ENCODE peak calls at places on chromosomes 16 and 17, in eight cellular contexts. One of them, this sample, is unnamed.

GRCh38 chr16:12046651-12047050 is 70.1 kb downstream of the SNX29 start:
- DNase-seq in GM23248: no peak
- DNase-seq in GM23338: no peak
- DNase-seq in HCT116: no peak
- DNase-seq in SK-N-SH: no peak
- DNase-seq in MM.1S: no peak
- DNase-seq in OCI-LY7: no peak
- DNase-seq in PC-3: no peak
- DNase-seq in this sample: no peak

GRCh38 chr16:78992001-78992400 is 608.5 kb downstream of the MAF start:
- DNase-seq in GM23248: no peak
- DNase-seq in GM23338: no peak
- DNase-seq in HCT116: no peak
- DNase-seq in SK-N-SH: no peak
- DNase-seq in MM.1S: no peak
- DNase-seq in OCI-LY7: no peak
- DNase-seq in PC-3: no peak
- DNase-seq in this sample: no peak

GRCh38 chr16:12317121-12317810 is 340.7 kb downstream of the SNX29 start:
- DNase-seq in GM23248: no peak
- DNase-seq in GM23338: no peak
- DNase-seq in HCT116: no peak
- DNase-seq in SK-N-SH: no peak
- DNase-seq in MM.1S: no peak
- DNase-seq in OCI-LY7: peak; percentile 88
- DNase-seq in PC-3: no peak
- DNase-seq in this sample: no peak

GRCh38 chr16:70158261-70158939 is 15.2 kb upstream of the CLEC18C start:
- DNase-seq in GM23248: no peak
- DNase-seq in GM23338: peak; percentile 37
- DNase-seq in HCT116: no peak
- DNase-seq in SK-N-SH: peak; percentile 12
- DNase-seq in MM.1S: no peak
- DNase-seq in OCI-LY7: no peak
- DNase-seq in PC-3: peak; percentile 12
- DNase-seq in this sample: peak; percentile 10

GRCh38 chr17:80724723-80725388 is 180.2 kb downstream of the RPTOR start:
- DNase-seq in GM23248: peak; percentile 86
- DNase-seq in GM23338: no peak
- DNase-seq in HCT116: peak; percentile 2
- DNase-seq in SK-N-SH: peak; percentile 68
- DNase-seq in MM.1S: no peak
- DNase-seq in OCI-LY7: no peak
- DNase-seq in PC-3: peak; percentile 66
- DNase-seq in this sample: peak; percentile 45

GRCh38 chr16:28898266-28898665 is 20.0 kb downstream of the ATP2A1 start:
- DNase-seq in GM23248: no peak
- DNase-seq in GM23338: no peak
- DNase-seq in HCT116: no peak
- DNase-seq in SK-N-SH: no peak
- DNase-seq in MM.1S: no peak
- DNase-seq in OCI-LY7: no peak
- DNase-seq in PC-3: no peak
- DNase-seq in this sample: no peak

GRCh38 chr16:12340151-12340733 is 363.7 kb downstream of the SNX29 start:
- DNase-seq in GM23248: peak; percentile 85
- DNase-seq in GM23338: peak; percentile 85
- DNase-seq in HCT116: peak; percentile 55
- DNase-seq in SK-N-SH: no peak
- DNase-seq in MM.1S: peak; percentile 24
- DNase-seq in OCI-LY7: peak; percentile 67
- DNase-seq in PC-3: peak; percentile 60
- DNase-seq in this sample: peak; percentile 69

GRCh38 chr16:68752602-68753001 is 15.5 kb downstream of the CDH1 start:
- DNase-seq in GM23248: no peak
- DNase-seq in GM23338: no peak
- DNase-seq in HCT116: no peak
- DNase-seq in SK-N-SH: no peak
- DNase-seq in MM.1S: no peak
- DNase-seq in OCI-LY7: no peak
- DNase-seq in PC-3: no peak
- DNase-seq in this sample: peak; percentile 46

GRCh38 chr16:84820305-84820684 is 510 bp downstream of the CRISPLD2 start:
- DNase-seq in GM23248: peak; percentile 66
- DNase-seq in GM23338: no peak
- DNase-seq in HCT116: no peak
- DNase-seq in SK-N-SH: no peak
- DNase-seq in MM.1S: no peak
- DNase-seq in OCI-LY7: no peak
- DNase-seq in PC-3: peak; percentile 7
- DNase-seq in this sample: no peak

GRCh38 chr16:8194795-8195194 is 395.5 kb downstream of the TMEM114 start:
- DNase-seq in GM23248: no peak
- DNase-seq in GM23338: peak; percentile 42
- DNase-seq in HCT116: no peak
- DNase-seq in SK-N-SH: peak; percentile 10
- DNase-seq in MM.1S: no peak
- DNase-seq in OCI-LY7: no peak
- DNase-seq in PC-3: no peak
- DNase-seq in this sample: peak; percentile 17

GRCh38 chr16:66622863-66623262 is 18.4 kb downstream of the CMTM3 start:
- DNase-seq in GM23248: no peak
- DNase-seq in GM23338: no peak
- DNase-seq in HCT116: no peak
- DNase-seq in SK-N-SH: no peak
- DNase-seq in MM.1S: no peak
- DNase-seq in OCI-LY7: no peak
- DNase-seq in PC-3: no peak
- DNase-seq in this sample: no peak

GRCh38 chr17:35103271-35103670 is 16.4 kb downstream of the RAD51D start:
- DNase-seq in GM23248: no peak
- DNase-seq in GM23338: no peak
- DNase-seq in HCT116: no peak
- DNase-seq in SK-N-SH: no peak
- DNase-seq in MM.1S: no peak
- DNase-seq in OCI-LY7: no peak
- DNase-seq in PC-3: no peak
- DNase-seq in this sample: no peak

GRCh38 chr17:20994779-20995149 is 48.0 kb downstream of the USP22 start:
- DNase-seq in GM23248: no peak
- DNase-seq in GM23338: no peak
- DNase-seq in HCT116: no peak
- DNase-seq in SK-N-SH: peak; percentile 18
- DNase-seq in MM.1S: no peak
- DNase-seq in OCI-LY7: no peak
- DNase-seq in PC-3: no peak
- DNase-seq in this sample: no peak

GRCh38 chr17:82734987-82735866 is at the start of gene FN3K:
- DNase-seq in GM23248: peak; percentile 73
- DNase-seq in GM23338: peak; percentile 80
- DNase-seq in HCT116: no peak
- DNase-seq in SK-N-SH: peak; percentile 97
- DNase-seq in MM.1S: no peak
- DNase-seq in OCI-LY7: no peak
- DNase-seq in PC-3: peak; percentile 63
- DNase-seq in this sample: peak; percentile 81

GRCh38 chr17:66970797-66971196 is 6.3 kb downstream of the CACNG4 start:
- DNase-seq in GM23248: no peak
- DNase-seq in GM23338: no peak
- DNase-seq in HCT116: no peak
- DNase-seq in SK-N-SH: peak; percentile 54
- DNase-seq in MM.1S: no peak
- DNase-seq in OCI-LY7: no peak
- DNase-seq in PC-3: no peak
- DNase-seq in this sample: no peak

GRCh38 chr17:47621293-47622178 is 28.2 kb upstream of the KPNB1 start:
- DNase-seq in GM23248: peak; percentile 97
- DNase-seq in GM23338: peak; percentile 60
- DNase-seq in HCT116: peak; percentile 82
- DNase-seq in SK-N-SH: no peak
- DNase-seq in MM.1S: no peak
- DNase-seq in OCI-LY7: no peak
- DNase-seq in PC-3: peak; percentile 98
- DNase-seq in this sample: peak; percentile 73
- H3K9me2 ChIP-seq in GM23248: no peaks in the 10 kb centered on the region
- H3K9me2 ChIP-seq in GM23338: no peaks in the 10 kb centered on the region
- H3K9me2 ChIP-seq in HCT116: no peaks in the 10 kb centered on the region
- H3K9me2 ChIP-seq in SK-N-SH: no peaks in the 10 kb centered on the region
- H3K9me2 ChIP-seq in MM.1S: no peaks in the 10 kb centered on the region
- H3K9me2 ChIP-seq in OCI-LY7: no peaks in the 10 kb centered on the region
- H3K9me2 ChIP-seq in PC-3: no peaks in the 10 kb centered on the region
- H3K9me2 ChIP-seq in this sample: no peaks in the 10 kb centered on the region

GRCh38 chr16:71205482-71206131 is 24.9 kb downstream of the HYDIN start:
- DNase-seq in GM23248: no peak
- DNase-seq in GM23338: no peak
- DNase-seq in HCT116: no peak
- DNase-seq in SK-N-SH: no peak
- DNase-seq in MM.1S: no peak
- DNase-seq in OCI-LY7: no peak
- DNase-seq in PC-3: no peak
- DNase-seq in this sample: no peak

GRCh38 chr16:71201054-71201453 is 29.5 kb downstream of the HYDIN start:
- DNase-seq in GM23248: no peak
- DNase-seq in GM23338: no peak
- DNase-seq in HCT116: no peak
- DNase-seq in SK-N-SH: no peak
- DNase-seq in MM.1S: no peak
- DNase-seq in OCI-LY7: no peak
- DNase-seq in PC-3: peak; percentile 61
- DNase-seq in this sample: no peak

GRCh38 chr16:71198408-71198807 is 32.1 kb downstream of the HYDIN start:
- DNase-seq in GM23248: no peak
- DNase-seq in GM23338: no peak
- DNase-seq in HCT116: no peak
- DNase-seq in SK-N-SH: no peak
- DNase-seq in MM.1S: no peak
- DNase-seq in OCI-LY7: no peak
- DNase-seq in PC-3: no peak
- DNase-seq in this sample: no peak

GRCh38 chr16:71203631-71204030 is 26.9 kb downstream of the HYDIN start:
- DNase-seq in GM23248: no peak
- DNase-seq in GM23338: no peak
- DNase-seq in HCT116: no peak
- DNase-seq in SK-N-SH: no peak
- DNase-seq in MM.1S: no peak
- DNase-seq in OCI-LY7: no peak
- DNase-seq in PC-3: no peak
- DNase-seq in this sample: no peak

DNA sequence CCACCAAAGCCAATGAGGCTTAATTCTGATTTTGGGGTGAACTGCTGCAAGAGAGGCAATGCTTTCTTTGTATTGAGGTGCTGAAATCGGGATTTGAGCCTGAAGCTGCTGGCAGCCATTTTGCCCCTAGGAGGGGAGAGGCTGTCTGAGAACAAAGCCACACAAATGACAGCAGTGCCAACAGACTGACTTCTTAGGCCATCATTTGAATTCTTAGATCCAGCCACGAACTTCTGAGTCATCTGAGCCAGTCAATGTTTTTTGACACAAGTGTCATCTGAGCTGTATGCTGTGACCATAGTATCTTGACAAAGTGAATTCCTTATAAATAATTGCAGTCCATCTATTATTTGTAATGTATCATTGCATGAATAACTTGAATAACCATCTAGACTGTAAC is 29.0 kb downstream of the HYDIN start:
- DNase-seq in GM23248: no peak
- DNase-seq in GM23338: no peak
- DNase-seq in HCT116: no peak
- DNase-seq in SK-N-SH: no peak
- DNase-seq in MM.1S: no peak
- DNase-seq in OCI-LY7: no peak
- DNase-seq in PC-3: peak; percentile 36
- DNase-seq in this sample: no peak
- TF ChIP-seq EZH2phosphoT487 in GM23248: no peak
- TF ChIP-seq EZH2phosphoT487 in GM23338: no peak
- TF ChIP-seq EZH2phosphoT487 in HCT116: no peak
- TF ChIP-seq EZH2phosphoT487 in SK-N-SH: no peak
- TF ChIP-seq EZH2phosphoT487 in MM.1S: no peak
- TF ChIP-seq EZH2phosphoT487 in OCI-LY7: no peak
- TF ChIP-seq EZH2phosphoT487 in PC-3: no peak
- TF ChIP-seq EZH2phosphoT487 in this sample: no peak

DNA sequence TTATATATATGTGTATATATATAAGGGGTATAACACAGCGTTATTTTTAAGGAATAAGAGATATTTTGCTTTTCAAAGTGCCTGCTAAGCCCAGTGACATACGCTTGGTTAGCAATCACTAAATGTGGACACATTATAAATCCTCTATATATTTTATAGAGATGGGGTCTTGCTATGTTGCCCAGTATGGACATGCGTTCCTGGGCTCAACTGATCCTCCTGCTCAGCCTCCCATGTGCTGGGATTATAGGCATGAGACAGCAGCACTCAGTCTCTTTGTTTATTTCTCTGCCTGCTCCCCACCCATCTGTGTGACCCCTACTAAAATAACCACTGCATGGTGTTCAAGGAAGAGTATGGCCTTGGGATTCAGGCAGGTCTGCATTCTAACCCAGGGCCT is 63.4 kb downstream of the XYLT1 start:
- DNase-seq in GM23248: no peak
- DNase-seq in GM23338: no peak
- DNase-seq in HCT116: no peak
- DNase-seq in SK-N-SH: no peak
- DNase-seq in MM.1S: no peak
- DNase-seq in OCI-LY7: no peak
- DNase-seq in PC-3: no peak
- DNase-seq in this sample: no peak
- H3K4me1 ChIP-seq in GM23248: peaks cover 45% of the 10 kb centered on the region
- H3K4me1 ChIP-seq in GM23338: peaks cover 4% of the 10 kb centered on the region
- H3K4me1 ChIP-seq in HCT116: no peaks in the 10 kb centered on the region
- H3K4me1 ChIP-seq in SK-N-SH: peaks cover 21% of the 10 kb centered on the region
- H3K4me1 ChIP-seq in MM.1S: peaks cover 16% of the 10 kb centered on the region
- H3K4me1 ChIP-seq in OCI-LY7: peaks cover 43% of the 10 kb centered on the region
- H3K4me1 ChIP-seq in PC-3: no peaks in the 10 kb centered on the region
- H3K4me1 ChIP-seq in this sample: no peaks in the 10 kb centered on the region

GRCh38 chr17:70158180-70158579 is 11.2 kb upstream of the KCNJ2 start:
- DNase-seq in GM23248: no peak
- DNase-seq in GM23338: no peak
- DNase-seq in HCT116: no peak
- DNase-seq in SK-N-SH: no peak
- DNase-seq in MM.1S: no peak
- DNase-seq in OCI-LY7: no peak
- DNase-seq in PC-3: no peak
- DNase-seq in this sample: no peak

GRCh38 chr17:70161519-70161918 is 7.8 kb upstream of the KCNJ2 start:
- DNase-seq in GM23248: no peak
- DNase-seq in GM23338: no peak
- DNase-seq in HCT116: no peak
- DNase-seq in SK-N-SH: no peak
- DNase-seq in MM.1S: no peak
- DNase-seq in OCI-LY7: no peak
- DNase-seq in PC-3: no peak
- DNase-seq in this sample: no peak

GRCh38 chr17:70159980-70160379 is 9.4 kb upstream of the KCNJ2 start:
- DNase-seq in GM23248: peak; percentile 10
- DNase-seq in GM23338: no peak
- DNase-seq in HCT116: no peak
- DNase-seq in SK-N-SH: no peak
- DNase-seq in MM.1S: no peak
- DNase-seq in OCI-LY7: no peak
- DNase-seq in PC-3: peak; percentile 83
- DNase-seq in this sample: no peak

GRCh38 chr17:70157151-70157550 is 12.2 kb upstream of the KCNJ2 start:
- DNase-seq in GM23248: no peak
- DNase-seq in GM23338: no peak
- DNase-seq in HCT116: no peak
- DNase-seq in SK-N-SH: no peak
- DNase-seq in MM.1S: no peak
- DNase-seq in OCI-LY7: no peak
- DNase-seq in PC-3: no peak
- DNase-seq in this sample: no peak

GRCh38 chr17:70158581-70158980 is 10.8 kb upstream of the KCNJ2 start:
- DNase-seq in GM23248: no peak
- DNase-seq in GM23338: no peak
- DNase-seq in HCT116: no peak
- DNase-seq in SK-N-SH: no peak
- DNase-seq in MM.1S: no peak
- DNase-seq in OCI-LY7: no peak
- DNase-seq in PC-3: no peak
- DNase-seq in this sample: no peak
- H3K9me2 ChIP-seq in GM23248: no peaks in the 10 kb centered on the region
- H3K9me2 ChIP-seq in GM23338: no peaks in the 10 kb centered on the region
- H3K9me2 ChIP-seq in HCT116: no peaks in the 10 kb centered on the region
- H3K9me2 ChIP-seq in SK-N-SH: no peaks in the 10 kb centered on the region
- H3K9me2 ChIP-seq in MM.1S: no peaks in the 10 kb centered on the region
- H3K9me2 ChIP-seq in OCI-LY7: no peaks in the 10 kb centered on the region
- H3K9me2 ChIP-seq in PC-3: no peaks in the 10 kb centered on the region
- H3K9me2 ChIP-seq in this sample: no peaks in the 10 kb centered on the region